ENCODE peak calls at places on chromosomes 12 and 14, in eight cellular contexts. Z, S, A, M, X, T, Y and O are unnamed samples.

GRCh38 chr14:75383721-75384120 is 44.1 kb upstream of the JDP2 start:
- DNase-seq in Z (no peak), S (no peak), A (no peak), M (no peak), X (no peak), T (no peak), Y (no peak), O (no peak)

GRCh38 chr12:127306604-127307215 is 960.3 kb upstream of the TMEM132C start:
- DNase-seq in Z (no peak), S (no peak), A (no peak), M (no peak), X (no peak), T (no peak), Y (no peak), O (no peak)

GRCh38 chr12:120818416-120818815 is 85.7 kb downstream of the SPPL3 start:
- DNase-seq in Z (no peak), S (no peak), A (no peak), M (no peak), X (no peak), T (no peak), Y (no peak), O (no peak)

GRCh38 chr12:24034894-24035293 is 85.4 kb upstream of the SOX5 start:
- DNase-seq in Z (no peak), S (no peak), A (no peak), M (no peak), X (no peak), T (no peak), Y (no peak), O (no peak)

GRCh38 chr12:27999521-27999920 is 27.0 kb upstream of the PTHLH start:
- DNase-seq in Z (no peak), S (no peak), A (no peak), M (no peak), X (no peak), T (no peak), Y (peak), O (no peak)

GRCh38 chr14:68857671-68858070 is 64.8 kb upstream of the ZFP36L1 start:
- DNase-seq in Z (no peak), S (no peak), A (no peak), M (no peak), X (no peak), T (no peak), Y (no peak), O (no peak)

GRCh38 chr12:6172086-6172485 is 28.1 kb upstream of the CD9 start:
- DNase-seq in Z (no peak), S (no peak), A (no peak), M (no peak), X (no peak), T (no peak), Y (no peak), O (no peak)

GRCh38 chr14:64117671-64118402 is 176.3 kb downstream of the ESR2 start:
- DNase-seq in Z (no peak), S (peak), A (no peak), M (no peak), X (no peak), T (no peak), Y (peak), O (no peak)

GRCh38 chr12:19546611-19547162 is 107.4 kb downstream of the AEBP2 start:
- DNase-seq in Z (no peak), S (no peak), A (no peak), M (no peak), X (no peak), T (no peak), Y (peak), O (no peak)

GRCh38 chr12:51809193-51809592 is 39.3 kb downstream of the FIGNL2 start:
- DNase-seq in Z (no peak), S (no peak), A (no peak), M (no peak), X (no peak), T (no peak), Y (no peak), O (no peak)

GRCh38 chr14:51661504-51661903 is 9.8 kb downstream of the FRMD6 start:
- DNase-seq in Z (no peak), S (no peak), A (no peak), M (no peak), X (no peak), T (no peak), Y (no peak), O (no peak)

GRCh38 chr14:21356511-21356910 is 27.3 kb downstream of the SUPT16H start:
- DNase-seq in Z (no peak), S (no peak), A (no peak), M (no peak), X (no peak), T (no peak), Y (no peak), O (no peak)

GRCh38 chr14:102683399-102684275 is 91.2 kb downstream of the RCOR1 start:
- DNase-seq in Z (no peak), S (no peak), A (no peak), M (no peak), X (no peak), T (peak), Y (no peak), O (no peak)

GRCh38 chr12:17992002-17992656 is 97.9 kb downstream of the RERGL start:
- DNase-seq in Z (no peak), S (peak), A (no peak), M (no peak), X (no peak), T (no peak), Y (peak), O (no peak)

GRCh38 chr12:9039397-9039977 is 50.1 kb downstream of the KLRG1 start:
- DNase-seq in Z (peak), S (peak), A (no peak), M (no peak), X (peak), T (no peak), Y (peak), O (no peak)

GRCh38 chr12:108677381-108677780 is 43.7 kb upstream of the SELPLG start:
- DNase-seq in Z (no peak), S (no peak), A (no peak), M (no peak), X (no peak), T (no peak), Y (no peak), O (no peak)

GRCh38 chr14:100030441-100031153 is 34.6 kb upstream of the EVL start:
- DNase-seq in Z (peak), S (peak), A (no peak), M (no peak), X (no peak), T (no peak), Y (peak), O (no peak)

GRCh38 chr12:49974231-49974675 is 1.5 kb downstream of the AQP6 start:
- DNase-seq in Z (peak), S (peak), A (no peak), M (no peak), X (no peak), T (peak), Y (peak), O (no peak)

GRCh38 chr14:32074887-32075572 is 2.1 kb upstream of the ARHGAP5 start:
- DNase-seq in Z (no peak), S (peak), A (no peak), M (no peak), X (no peak), T (no peak), Y (no peak), O (no peak)

GRCh38 chr14:88463318-88463717 is 77.9 kb downstream of the SPATA7 start:
- DNase-seq in Z (no peak), S (peak), A (no peak), M (no peak), X (no peak), T (no peak), Y (peak), O (no peak)

GRCh38 chr12:88960213-88960878 is 380.1 kb upstream of the KITLG start:
- DNase-seq in Z (no peak), S (no peak), A (no peak), M (no peak), X (no peak), T (no peak), Y (peak), O (no peak)

GRCh38 chr12:90854136-90854689 is 100.8 kb downstream of the CCER1 start:
- DNase-seq in Z (peak), S (peak), A (no peak), M (no peak), X (peak), T (no peak), Y (peak), O (no peak)

GRCh38 chr14:60710506-60710905 is 13.6 kb downstream of the SIX4 start:
- DNase-seq in Z (no peak), S (no peak), A (no peak), M (no peak), X (no peak), T (no peak), Y (no peak), O (no peak)

GRCh38 chr12:130765186-130765659 is 49.1 kb upstream of the RIMBP2 start:
- DNase-seq in Z (no peak), S (peak), A (no peak), M (no peak), X (no peak), T (no peak), Y (peak), O (no peak)

GRCh38 chr14:55131782-55132181 is 2.7 kb downstream of the LGALS3 start:
- DNase-seq in Z (no peak), S (no peak), A (no peak), M (no peak), X (no peak), T (no peak), Y (peak), O (no peak)

GRCh38 chr14:95140060-95140858 is 17.1 kb downstream of the DICER1 start:
- DNase-seq in Z (no peak), S (no peak), A (no peak), M (no peak), X (no peak), T (no peak), Y (peak), O (no peak)

GRCh38 chr14:50954811-50955372 is 10.6 kb upstream of the PYGL start:
- DNase-seq in Z (no peak), S (peak), A (no peak), M (no peak), X (no peak), T (no peak), Y (peak), O (no peak)

GRCh38 chr12:66627988-66628317 is 50.9 kb downstream of the GRIP1 start:
- DNase-seq in Z (no peak), S (no peak), A (no peak), M (no peak), X (no peak), T (no peak), Y (no peak), O (no peak)

GRCh38 chr12:79527498-79527897 is 163.3 kb downstream of the PAWR start:
- DNase-seq in Z (no peak), S (no peak), A (no peak), M (no peak), X (no peak), T (no peak), Y (peak), O (no peak)

GRCh38 chr12:11710431-11710830 is 61.0 kb downstream of the ETV6 start:
- DNase-seq in Z (no peak), S (no peak), A (no peak), M (no peak), X (no peak), T (no peak), Y (no peak), O (no peak)

GRCh38 chr14:23294734-23295561 is 7.7 kb downstream of the PPP1R3E start:
- DNase-seq in Z (no peak), S (peak), A (peak), M (peak), X (peak), T (peak), Y (peak), O (no peak)

GRCh38 chr14:102901633-102902032 is 20.8 kb upstream of the AMN start:
- DNase-seq in Z (no peak), S (no peak), A (peak), M (no peak), X (no peak), T (no peak), Y (no peak), O (no peak)

GRCh38 chr12:20946732-20947131 is 136.2 kb downstream of the SLCO1B3 start:
- DNase-seq in Z (no peak), S (peak), A (no peak), M (no peak), X (no peak), T (peak), Y (peak), O (no peak)

GRCh38 chr12:109952873-109953272 is 43.3 kb downstream of the GIT2 start:
- DNase-seq in Z (no peak), S (no peak), A (no peak), M (no peak), X (no peak), T (no peak), Y (no peak), O (no peak)